ENCODE peak calls at places on chromosomes 5 and 9, in four cellular contexts. F is IMR-90, J is endothelial cell of umbilical vein, E is K562. L is an unnamed sample.

GRCh38 chr5:152883061-152883460 is 478.0 kb upstream of the NMUR2 start:
- DNase-seq in F (no peak), J (no peak), E (no peak), L (no peak)

GRCh38 chr5:169650701-169651331 is 13.7 kb downstream of the DOCK2 start:
- DNase-seq in F (peak; percentile 91), J (peak; percentile 65), E (peak; percentile 23), L (no peak)

GRCh38 chr9:130039504-130040147 is 3.4 kb downstream of the FNBP1 start:
- DNase-seq in F (no peak), J (no peak), E (no peak), L (no peak)

GRCh38 chr5:178068293-178068692 is 45.0 kb upstream of the N4BP3 start:
- DNase-seq in F (no peak), J (no peak), E (no peak), L (no peak)

GRCh38 chr9:13548556-13548955 is 269.1 kb upstream of the MPDZ start:
- DNase-seq in F (no peak), J (no peak), E (no peak), L (no peak)

GRCh38 chr5:54469655-54470054 is 14.2 kb downstream of the HSPB3 start:
- DNase-seq in F (peak; percentile 18), J (no peak), E (no peak), L (no peak)

GRCh38 chr5:85545129-85545528 is 1072.6 kb upstream of the COX7C start:
- DNase-seq in F (no peak), J (no peak), E (no peak), L (no peak)

GRCh38 chr5:34500236-34500836 is 155.8 kb upstream of the RAI14 start:
- DNase-seq in F (no peak), J (no peak), E (no peak), L (no peak)

GRCh38 chr9:1759009-1759408 is 256.1 kb upstream of the SMARCA2 start:
- DNase-seq in F (no peak), J (no peak), E (no peak), L (no peak)

GRCh38 chr9:28234899-28235277 is 661.6 kb upstream of the C9orf72 start:
- DNase-seq in F (peak; percentile 1), J (no peak), E (no peak), L (peak; percentile 81)

GRCh38 chr5:57862471-57863282 is 380.1 kb upstream of the ACTBL2 start:
- DNase-seq in F (peak; percentile 69), J (no peak), E (no peak), L (no peak)

GRCh38 chr5:39218482-39219381 is 631 bp downstream of the FYB1 start:
- DNase-seq in F (no peak), J (no peak), E (no peak), L (no peak)

GRCh38 chr9:16039103-16039987 is 486.5 kb downstream of the CCDC171 start:
- DNase-seq in F (peak; percentile 51), J (peak; percentile 5), E (no peak), L (no peak)

GRCh38 chr5:124596595-124597388 is 149.6 kb downstream of the ZNF608 start:
- DNase-seq in F (peak; percentile 92), J (peak; percentile 93), E (peak; percentile 36), L (peak; percentile 32)

GRCh38 chr5:670396-671270 is 22.5 kb downstream of the TPPP start:
- DNase-seq in F (no peak), J (no peak), E (peak; percentile 33), L (no peak)

GRCh38 chr5:113062869-113063508 is 86.4 kb downstream of the DCP2 start:
- DNase-seq in F (no peak), J (no peak), E (no peak), L (no peak)

GRCh38 chr9:89466451-89467277 is 31.2 kb downstream of the SEMA4D start:
- DNase-seq in F (no peak), J (no peak), E (no peak), L (no peak)

GRCh38 chr9:105967798-105968197 is 273.5 kb downstream of the TMEM38B start:
- DNase-seq in F (no peak), J (no peak), E (no peak), L (no peak)

GRCh38 chr9:69965416-69966145 is 78.1 kb upstream of the MAMDC2 start:
- DNase-seq in F (peak; percentile 66), J (no peak), E (no peak), L (no peak)

GRCh38 chr5:122941737-122942136 is 94.8 kb downstream of the PPIC start:
- DNase-seq in F (no peak), J (no peak), E (no peak), L (no peak)

GRCh38 chr9:37508834-37509206 is 23.1 kb downstream of the POLR1E start:
- DNase-seq in F (no peak), J (no peak), E (no peak), L (no peak)

GRCh38 chr5:155934964-155935363 is 392.0 kb upstream of the SGCD start:
- DNase-seq in F (no peak), J (no peak), E (no peak), L (no peak)

GRCh38 chr5:171337207-171337562 is 28.1 kb downstream of the TLX3 start:
- DNase-seq in F (no peak), J (no peak), E (no peak), L (no peak)
- H3K9me1 ChIP-seq in F (no peaks in the 10 kb centered on the region), J (no peaks in the 10 kb centered on the region), E (no peaks in the 10 kb centered on the region), L (no peaks in the 10 kb centered on the region)

DNA sequence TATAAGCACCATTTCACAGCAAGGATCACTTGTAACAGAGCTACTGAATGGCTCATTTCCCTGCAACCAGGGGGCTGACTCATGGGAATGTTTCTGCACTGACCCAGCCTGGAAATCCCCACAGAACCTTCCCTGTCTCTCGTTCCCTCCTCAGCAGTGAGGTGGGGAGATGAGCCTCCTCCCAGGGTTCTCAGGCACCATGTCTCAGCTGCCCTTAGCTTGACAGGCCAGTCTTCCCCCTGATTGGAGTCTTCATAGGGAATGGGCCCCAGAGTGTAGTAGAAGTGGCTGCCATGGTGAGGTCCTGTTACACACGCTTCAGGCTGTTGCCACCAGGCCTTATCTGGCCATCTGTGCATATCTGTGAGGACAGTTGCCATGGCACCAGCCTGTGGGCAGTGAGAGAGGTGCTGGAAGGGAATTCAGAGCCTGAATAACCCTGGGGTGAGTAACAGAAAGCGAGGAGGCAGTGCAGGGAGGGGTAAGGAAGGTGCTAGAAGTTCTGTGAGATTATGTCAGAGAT is 324.4 kb downstream of the ENC1 start:
- DNase-seq in F (peak; percentile 98), J (peak; percentile 91), E (no peak), L (peak; percentile 91)
- H3K9me1 ChIP-seq in F (peaks cover 6% of the 10 kb centered on the region), J (no peaks in the 10 kb centered on the region), E (no peaks in the 10 kb centered on the region), L (no peaks in the 10 kb centered on the region)

DNA sequence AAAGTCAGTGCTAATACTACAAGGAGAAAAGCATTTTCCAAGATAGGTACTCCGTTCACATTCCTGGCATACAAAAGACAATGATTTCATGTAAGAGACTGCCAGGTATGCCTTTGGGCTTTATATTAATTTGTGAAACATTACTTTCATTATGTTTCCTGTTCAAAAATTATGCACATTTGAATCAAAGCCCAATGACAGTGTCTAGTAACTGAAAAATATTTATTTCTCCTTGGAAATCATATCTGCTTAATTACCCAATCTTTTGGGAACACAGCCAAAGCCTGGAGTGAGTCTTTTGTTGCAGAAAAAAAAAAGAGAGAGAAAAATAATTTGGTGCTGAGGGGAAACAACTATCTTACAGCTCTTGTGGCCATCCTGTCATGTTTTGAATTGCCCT is 238.1 kb upstream of the NUDT12 start:
- DNase-seq in F (peak; percentile 0), J (no peak), E (no peak), L (no peak)
- H3K9me1 ChIP-seq in F (no peaks in the 10 kb centered on the region), J (peaks cover 2% of the 10 kb centered on the region), E (no peaks in the 10 kb centered on the region), L (no peaks in the 10 kb centered on the region)

DNA sequence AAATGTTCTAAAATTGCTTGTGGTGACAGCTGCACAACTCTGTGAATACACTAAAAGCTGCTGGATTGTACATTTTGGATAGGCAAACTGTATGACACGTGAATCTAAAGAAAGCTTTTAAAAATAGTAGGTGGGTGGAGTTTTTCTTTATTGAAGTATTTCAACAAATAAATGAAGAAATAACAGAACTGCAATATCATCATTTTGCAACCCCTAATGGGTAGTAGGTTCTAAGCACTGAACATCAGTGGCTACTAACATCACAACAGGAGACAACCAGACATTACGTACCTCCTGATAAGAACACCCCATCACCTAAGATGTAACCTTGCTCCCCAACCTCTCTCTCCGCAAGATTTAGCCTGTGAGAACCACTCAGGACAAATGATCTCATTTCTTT is 38.6 kb downstream of the EPB41L4B start:
- DNase-seq in F (no peak), J (no peak), E (no peak), L (no peak)
- H3K9me1 ChIP-seq in F (no peaks in the 10 kb centered on the region), J (no peaks in the 10 kb centered on the region), E (no peaks in the 10 kb centered on the region), L (no peaks in the 10 kb centered on the region)

DNA sequence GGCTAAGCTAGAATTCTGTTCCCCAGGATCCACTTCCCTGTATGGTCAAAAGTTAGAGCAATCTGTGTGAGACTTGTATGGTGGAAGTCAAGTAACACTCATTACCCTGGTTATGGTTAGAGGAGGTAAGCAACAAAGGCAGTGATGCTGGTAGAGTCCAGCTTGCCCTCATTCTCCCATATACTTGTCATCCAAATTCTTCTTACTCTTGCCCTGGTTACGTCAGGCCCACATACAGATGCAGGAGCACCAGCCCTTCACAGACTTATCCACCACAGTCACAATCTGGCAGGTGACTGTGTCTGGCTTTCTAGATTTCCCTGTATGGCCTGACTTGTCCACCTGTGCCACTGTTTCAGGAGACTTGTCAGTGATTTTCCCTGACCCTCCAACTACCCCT is 35.4 kb downstream of the PGGT1B start:
- DNase-seq in F (no peak), J (no peak), E (no peak), L (no peak)
- H3K9me1 ChIP-seq in F (peaks cover 3% of the 10 kb centered on the region), J (no peaks in the 10 kb centered on the region), E (no peaks in the 10 kb centered on the region), L (no peaks in the 10 kb centered on the region)

GRCh38 chr9:136507992-136508375 is 25.1 kb upstream of the SEC16A start:
- DNase-seq in F (no peak), J (no peak), E (no peak), L (no peak)
- H3K9me1 ChIP-seq in F (no peaks in the 10 kb centered on the region), J (no peaks in the 10 kb centered on the region), E (peaks cover 6% of the 10 kb centered on the region), L (no peaks in the 10 kb centered on the region)

DNA sequence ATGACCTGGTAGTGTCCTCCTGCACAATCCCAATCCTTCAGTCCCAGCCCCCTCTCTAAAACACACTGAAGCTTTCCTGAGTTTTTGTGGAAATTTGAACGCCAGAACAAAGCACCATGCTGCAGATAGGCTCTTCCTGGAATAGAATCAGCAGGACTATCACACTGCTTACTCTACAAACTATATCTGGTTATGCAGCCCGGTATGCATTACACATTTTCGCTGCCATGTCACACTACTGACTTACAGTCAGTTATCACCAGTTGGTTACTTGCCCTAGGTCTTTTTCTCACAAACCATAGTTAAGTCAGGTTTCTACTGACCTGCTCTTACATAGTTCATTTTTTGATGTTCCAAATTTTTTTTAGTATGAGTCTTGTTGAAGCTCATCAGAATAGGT is 24.9 kb downstream of the PLCXD3 start:
- DNase-seq in F (no peak), J (no peak), E (no peak), L (no peak)
- H3K9me1 ChIP-seq in F (no peaks in the 10 kb centered on the region), J (no peaks in the 10 kb centered on the region), E (no peaks in the 10 kb centered on the region), L (no peaks in the 10 kb centered on the region)